ENCODE peak calls at places on chromosomes 13 and 19, in seven cellular contexts. One of them, this sample, is unnamed. For H3K27me3, the result is how much of the 10 kb centered on the place peaks cover.

GRCh38 chr19:56993851-56994250 is 125.9 kb upstream of the USP29 start:
- DNase-seq in H1: no peak
- DNase-seq in mesendoderm: no peak
- DNase-seq in IMR-90: no peak
- DNase-seq in trophoblast cell: no peak
- DNase-seq in H9: no peak
- DNase-seq in neuronal stem cell: no peak
- DNase-seq in this sample: no peak

GRCh38 chr19:45717983-45718650 is 12.6 kb downstream of the FBXO46 start:
- DNase-seq in mesendoderm: no peak
- DNase-seq in H1: no peak
- DNase-seq in H9: peak
- DNase-seq in trophoblast cell: no peak
- DNase-seq in neuronal stem cell: no peak
- DNase-seq in IMR-90: no peak
- DNase-seq in this sample: peak

GRCh38 chr19:4061683-4062575 is 4.8 kb downstream of the ZBTB7A start:
- DNase-seq in H1: no peak
- DNase-seq in IMR-90: no peak
- DNase-seq in neuronal stem cell: no peak
- DNase-seq in H9: peak
- DNase-seq in trophoblast cell: peak
- DNase-seq in mesendoderm: no peak
- DNase-seq in this sample: no peak

GRCh38 chr19:51093066-51093465 is 10.4 kb upstream of the KLK14 start:
- DNase-seq in IMR-90: no peak
- DNase-seq in mesendoderm: no peak
- DNase-seq in H1: no peak
- DNase-seq in H9: no peak
- DNase-seq in trophoblast cell: no peak
- DNase-seq in neuronal stem cell: no peak
- DNase-seq in this sample: no peak

GRCh38 chr19:17944301-17944700 is 11.5 kb downstream of the CCDC124 start:
- DNase-seq in IMR-90: peak
- DNase-seq in neuronal stem cell: no peak
- DNase-seq in mesendoderm: no peak
- DNase-seq in trophoblast cell: no peak
- DNase-seq in H9: no peak
- DNase-seq in H1: no peak
- DNase-seq in this sample: peak

GRCh38 chr13:25468330-25469178 is 96.8 kb downstream of the ATP8A2 start:
- DNase-seq in mesendoderm: peak
- DNase-seq in trophoblast cell: no peak
- DNase-seq in H9: peak
- DNase-seq in H1: no peak
- DNase-seq in neuronal stem cell: peak
- DNase-seq in IMR-90: no peak
- DNase-seq in this sample: no peak

GRCh38 chr13:30107536-30108136 is 199.7 kb downstream of the KATNAL1 start:
- DNase-seq in H1: no peak
- DNase-seq in neuronal stem cell: no peak
- DNase-seq in mesendoderm: peak
- DNase-seq in IMR-90: peak
- DNase-seq in H9: no peak
- DNase-seq in trophoblast cell: peak
- DNase-seq in this sample: peak

GRCh38 chr13:77084755-77085154 is 57.8 kb upstream of the FBXL3 start:
- DNase-seq in neuronal stem cell: no peak
- DNase-seq in H9: no peak
- DNase-seq in H1: no peak
- DNase-seq in trophoblast cell: no peak
- DNase-seq in mesendoderm: no peak
- DNase-seq in IMR-90: no peak
- DNase-seq in this sample: no peak

GRCh38 chr13:19713186-19713965 is 69.4 kb downstream of the PSPC1 start:
- DNase-seq in IMR-90: peak
- DNase-seq in neuronal stem cell: no peak
- DNase-seq in H9: no peak
- DNase-seq in trophoblast cell: peak
- DNase-seq in H1: no peak
- DNase-seq in mesendoderm: peak
- DNase-seq in this sample: peak

GRCh38 chr19:38059897-38060296 is 152.9 kb downstream of the SIPA1L3 start:
- DNase-seq in IMR-90: no peak
- DNase-seq in H1: no peak
- DNase-seq in trophoblast cell: no peak
- DNase-seq in H9: no peak
- DNase-seq in neuronal stem cell: no peak
- DNase-seq in mesendoderm: no peak
- DNase-seq in this sample: peak
- H2BK120ac ChIP-seq in IMR-90: peak
- H2BK120ac ChIP-seq in H1: no peak
- H2BK120ac ChIP-seq in trophoblast cell: no peak
- H2BK120ac ChIP-seq in H9: no peak
- H2BK120ac ChIP-seq in neuronal stem cell: no peak
- H2BK120ac ChIP-seq in mesendoderm: no peak
- H2BK120ac ChIP-seq in this sample: no peak

GRCh38 chr13:35469781-35470380 is 6.6 kb downstream of the MAB21L1 start:
- DNase-seq in IMR-90: no peak
- DNase-seq in H9: no peak
- DNase-seq in mesendoderm: no peak
- DNase-seq in H1: no peak
- DNase-seq in neuronal stem cell: no peak
- DNase-seq in trophoblast cell: no peak
- DNase-seq in this sample: no peak

GRCh38 chr13:35470671-35471465 is 5.6 kb downstream of the MAB21L1 start:
- DNase-seq in trophoblast cell: no peak
- DNase-seq in mesendoderm: peak
- DNase-seq in H9: peak
- DNase-seq in IMR-90: peak
- DNase-seq in H1: no peak
- DNase-seq in neuronal stem cell: peak
- DNase-seq in this sample: peak

GRCh38 chr13:35472308-35473008 is 4.0 kb downstream of the MAB21L1 start:
- DNase-seq in trophoblast cell: no peak
- DNase-seq in mesendoderm: peak
- DNase-seq in H1: no peak
- DNase-seq in IMR-90: no peak
- DNase-seq in H9: no peak
- DNase-seq in neuronal stem cell: no peak
- DNase-seq in this sample: no peak

GRCh38 chr13:35474551-35474950 is 1.9 kb downstream of the MAB21L1 start:
- DNase-seq in H9: no peak
- DNase-seq in mesendoderm: peak
- DNase-seq in neuronal stem cell: no peak
- DNase-seq in trophoblast cell: no peak
- DNase-seq in H1: no peak
- DNase-seq in IMR-90: no peak
- DNase-seq in this sample: no peak

GRCh38 chr13:35471466-35472307 is 4.8 kb downstream of the MAB21L1 start:
- DNase-seq in H1: no peak
- DNase-seq in IMR-90: no peak
- DNase-seq in trophoblast cell: no peak
- DNase-seq in neuronal stem cell: peak
- DNase-seq in H9: no peak
- DNase-seq in mesendoderm: peak
- DNase-seq in this sample: peak
- H3K27me3 ChIP-seq in H1: half or more
- H3K27me3 ChIP-seq in IMR-90: under half
- H3K27me3 ChIP-seq in trophoblast cell: under half
- H3K27me3 ChIP-seq in neuronal stem cell: under half
- H3K27me3 ChIP-seq in H9: under half
- H3K27me3 ChIP-seq in mesendoderm: under half
- H3K27me3 ChIP-seq in this sample: under half

DNA sequence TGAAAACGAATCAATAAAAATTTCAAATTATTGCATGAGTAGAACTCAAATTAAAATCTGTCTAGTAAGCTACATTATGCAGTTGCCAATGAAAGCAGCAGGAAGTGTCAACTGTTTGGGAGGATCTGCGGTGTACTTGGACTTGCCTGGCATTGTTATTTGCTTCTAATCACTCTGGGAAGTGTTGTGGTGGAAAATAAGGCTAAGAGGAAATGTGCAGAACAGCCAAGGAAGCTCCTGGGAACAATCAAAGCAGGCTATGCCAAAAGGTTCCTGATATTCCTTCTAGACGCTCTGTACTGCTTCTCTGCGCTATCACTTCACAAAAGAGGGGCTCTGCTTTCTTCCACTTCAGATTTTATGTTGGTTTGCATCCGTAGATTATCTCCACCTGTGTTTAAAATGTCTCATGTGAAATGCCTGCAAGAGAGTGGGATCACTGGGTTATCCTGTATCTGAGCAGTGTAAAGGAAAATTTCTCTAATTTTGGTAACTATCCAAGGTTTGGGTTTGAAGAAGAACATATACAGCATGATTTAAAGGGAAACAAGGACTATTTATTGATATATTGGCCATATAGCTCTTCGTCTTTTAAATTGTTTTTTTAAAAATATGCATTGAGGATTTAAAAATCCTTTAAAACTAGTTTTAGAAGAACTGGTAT is 182.7 kb upstream of the CSNK1A1L start:
- DNase-seq in IMR-90: no peak
- DNase-seq in H9: no peak
- DNase-seq in mesendoderm: no peak
- DNase-seq in trophoblast cell: no peak
- DNase-seq in neuronal stem cell: no peak
- DNase-seq in H1: no peak
- DNase-seq in this sample: no peak
- H2BK120ac ChIP-seq in IMR-90: no peak
- H2BK120ac ChIP-seq in H9: no peak
- H2BK120ac ChIP-seq in mesendoderm: no peak
- H2BK120ac ChIP-seq in trophoblast cell: no peak
- H2BK120ac ChIP-seq in neuronal stem cell: no peak
- H2BK120ac ChIP-seq in H1: no peak
- H2BK120ac ChIP-seq in this sample: no peak

GRCh38 chr13:110734561-110734960 is 21.1 kb downstream of the ING1 start:
- DNase-seq in neuronal stem cell: no peak
- DNase-seq in mesendoderm: no peak
- DNase-seq in IMR-90: no peak
- DNase-seq in trophoblast cell: no peak
- DNase-seq in H1: no peak
- DNase-seq in H9: no peak
- DNase-seq in this sample: no peak

GRCh38 chr13:110726726-110727125 is 13.2 kb downstream of the ING1 start:
- DNase-seq in mesendoderm: no peak
- DNase-seq in neuronal stem cell: no peak
- DNase-seq in H1: no peak
- DNase-seq in H9: no peak
- DNase-seq in trophoblast cell: no peak
- DNase-seq in IMR-90: no peak
- DNase-seq in this sample: no peak

GRCh38 chr13:110731072-110731471 is 17.6 kb downstream of the ING1 start:
- DNase-seq in IMR-90: no peak
- DNase-seq in mesendoderm: no peak
- DNase-seq in H9: no peak
- DNase-seq in H1: no peak
- DNase-seq in trophoblast cell: no peak
- DNase-seq in neuronal stem cell: no peak
- DNase-seq in this sample: no peak
- H3K27me3 ChIP-seq in IMR-90: under half
- H3K27me3 ChIP-seq in mesendoderm: under half
- H3K27me3 ChIP-seq in H9: under half
- H3K27me3 ChIP-seq in H1: under half
- H3K27me3 ChIP-seq in trophoblast cell: under half
- H3K27me3 ChIP-seq in neuronal stem cell: under half
- H3K27me3 ChIP-seq in this sample: under half

DNA sequence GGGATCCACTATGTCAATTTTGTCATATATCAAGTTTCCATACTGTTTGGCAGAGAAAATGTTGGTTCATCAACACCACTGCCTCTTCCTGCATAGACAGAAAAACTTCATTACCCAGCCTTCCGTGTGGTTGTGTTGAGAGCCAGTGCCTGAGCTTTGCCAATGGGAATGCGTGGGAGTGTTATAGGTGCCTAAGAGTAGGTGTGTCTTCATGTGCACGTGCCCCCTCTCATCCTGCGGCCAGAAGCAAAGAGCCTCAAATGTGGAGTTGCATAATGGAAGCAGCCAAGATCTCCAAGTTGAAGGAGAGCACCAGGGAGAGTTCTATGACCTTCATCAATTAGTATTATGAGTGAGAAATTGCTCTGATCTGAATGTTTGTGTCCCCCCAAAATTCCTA is 15.6 kb downstream of the CPB2 start:
- DNase-seq in trophoblast cell: no peak
- DNase-seq in H9: no peak
- DNase-seq in neuronal stem cell: no peak
- DNase-seq in H1: no peak
- DNase-seq in IMR-90: no peak
- DNase-seq in mesendoderm: peak
- DNase-seq in this sample: no peak
- H2BK120ac ChIP-seq in trophoblast cell: no peak
- H2BK120ac ChIP-seq in H9: no peak
- H2BK120ac ChIP-seq in neuronal stem cell: no peak
- H2BK120ac ChIP-seq in H1: no peak
- H2BK120ac ChIP-seq in IMR-90: no peak
- H2BK120ac ChIP-seq in mesendoderm: no peak
- H2BK120ac ChIP-seq in this sample: no peak

GRCh38 chr19:28554321-28555091 is 658.4 kb downstream of the UQCRFS1 start:
- DNase-seq in neuronal stem cell: no peak
- DNase-seq in mesendoderm: no peak
- DNase-seq in H9: peak
- DNase-seq in IMR-90: no peak
- DNase-seq in trophoblast cell: no peak
- DNase-seq in H1: no peak
- DNase-seq in this sample: no peak

GRCh38 chr19:28558783-28559182 is 654.2 kb downstream of the UQCRFS1 start:
- DNase-seq in H1: no peak
- DNase-seq in trophoblast cell: no peak
- DNase-seq in neuronal stem cell: no peak
- DNase-seq in IMR-90: no peak
- DNase-seq in mesendoderm: no peak
- DNase-seq in H9: no peak
- DNase-seq in this sample: no peak

GRCh38 chr19:28555317-28555716 is 657.6 kb downstream of the UQCRFS1 start:
- DNase-seq in H1: no peak
- DNase-seq in IMR-90: no peak
- DNase-seq in neuronal stem cell: no peak
- DNase-seq in trophoblast cell: no peak
- DNase-seq in H9: peak
- DNase-seq in mesendoderm: no peak
- DNase-seq in this sample: no peak

GRCh38 chr19:28553764-28554163 is 659.2 kb downstream of the UQCRFS1 start:
- DNase-seq in H9: peak
- DNase-seq in neuronal stem cell: no peak
- DNase-seq in H1: no peak
- DNase-seq in IMR-90: no peak
- DNase-seq in mesendoderm: no peak
- DNase-seq in trophoblast cell: no peak
- DNase-seq in this sample: no peak

DNA sequence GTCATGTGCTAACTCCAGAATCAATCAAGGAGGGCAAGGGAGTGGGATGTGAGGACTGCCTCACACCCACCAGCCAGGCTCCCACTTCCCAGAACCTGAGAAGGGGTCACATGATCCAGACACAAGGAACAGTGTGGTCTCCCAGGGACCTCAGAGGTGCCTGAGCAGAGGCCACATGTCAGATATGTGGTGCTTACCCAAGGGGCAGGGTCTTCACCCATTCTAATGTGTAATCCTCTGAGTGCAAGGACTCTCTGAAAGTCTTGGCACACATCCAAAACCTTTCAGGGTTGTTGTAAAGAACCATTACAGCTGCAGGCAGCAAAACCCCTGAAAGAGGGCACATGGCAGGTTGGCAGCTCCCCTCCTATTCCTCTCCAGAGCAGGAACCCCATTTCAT is 656.6 kb downstream of the UQCRFS1 start:
- DNase-seq in H9: peak
- DNase-seq in H1: no peak
- DNase-seq in trophoblast cell: no peak
- DNase-seq in IMR-90: no peak
- DNase-seq in neuronal stem cell: no peak
- DNase-seq in mesendoderm: no peak
- DNase-seq in this sample: no peak
- H3K27me3 ChIP-seq in H9: under half
- H3K27me3 ChIP-seq in H1: under half
- H3K27me3 ChIP-seq in trophoblast cell: under half
- H3K27me3 ChIP-seq in IMR-90: under half
- H3K27me3 ChIP-seq in neuronal stem cell: under half
- H3K27me3 ChIP-seq in mesendoderm: under half
- H3K27me3 ChIP-seq in this sample: under half